ENCODE peak calls at places on chromosome 6, in seven cellular contexts. One of them, this sample, is unnamed.

GRCh38 chr6:89985744-89986493 is 91.7 kb downstream of the GJA10 start:
- DNase-seq in A549: no peak
- DNase-seq in BE2C: peak; percentile 50
- DNase-seq in fibroblast of lung: peak; percentile 96
- DNase-seq in transverse colon: no peak
- DNase-seq in fibroblast of pulmonary artery: peak; percentile 75
- DNase-seq in GM12864: no peak
- DNase-seq in this sample: no peak

GRCh38 chr6:170005680-170006470 is 254.5 kb downstream of the ERMARD start:
- DNase-seq in BE2C: no peak
- DNase-seq in transverse colon: no peak
- DNase-seq in fibroblast of lung: no peak
- DNase-seq in A549: no peak
- DNase-seq in fibroblast of pulmonary artery: no peak
- DNase-seq in GM12864: no peak
- DNase-seq in this sample: no peak

GRCh38 chr6:91669154-91669903 is 1082.5 kb upstream of the MAP3K7 start:
- DNase-seq in GM12864: no peak
- DNase-seq in fibroblast of pulmonary artery: no peak
- DNase-seq in transverse colon: no peak
- DNase-seq in fibroblast of lung: peak; percentile 9
- DNase-seq in BE2C: no peak
- DNase-seq in A549: no peak
- DNase-seq in this sample: no peak

GRCh38 chr6:3612341-3613041 is 139.0 kb downstream of the PXDC1 start:
- DNase-seq in fibroblast of pulmonary artery: peak; percentile 81
- DNase-seq in A549: peak; percentile 88
- DNase-seq in GM12864: no peak
- DNase-seq in BE2C: no peak
- DNase-seq in fibroblast of lung: peak; percentile 62
- DNase-seq in transverse colon: no peak
- DNase-seq in this sample: peak; percentile 97

GRCh38 chr6:144335914-144336313 is 50.8 kb downstream of the UTRN start:
- DNase-seq in GM12864: no peak
- DNase-seq in fibroblast of lung: no peak
- DNase-seq in transverse colon: peak; percentile 55
- DNase-seq in fibroblast of pulmonary artery: no peak
- DNase-seq in A549: no peak
- DNase-seq in BE2C: no peak
- DNase-seq in this sample: peak; percentile 67

GRCh38 chr6:96947055-96947454 is 22.5 kb downstream of the KLHL32 start:
- DNase-seq in fibroblast of pulmonary artery: no peak
- DNase-seq in transverse colon: no peak
- DNase-seq in A549: no peak
- DNase-seq in BE2C: no peak
- DNase-seq in GM12864: peak; percentile 27
- DNase-seq in fibroblast of lung: no peak
- DNase-seq in this sample: no peak

GRCh38 chr6:149965191-149966020 is 1.7 kb downstream of the ULBP1 start:
- DNase-seq in GM12864: no peak
- DNase-seq in A549: no peak
- DNase-seq in BE2C: no peak
- DNase-seq in fibroblast of pulmonary artery: peak; percentile 20
- DNase-seq in fibroblast of lung: peak; percentile 20
- DNase-seq in transverse colon: peak; percentile 17
- DNase-seq in this sample: peak; percentile 20

GRCh38 chr6:39050453-39051112 is 2.0 kb downstream of the GLP1R start:
- DNase-seq in A549: no peak
- DNase-seq in fibroblast of pulmonary artery: no peak
- DNase-seq in GM12864: no peak
- DNase-seq in BE2C: no peak
- DNase-seq in fibroblast of lung: no peak
- DNase-seq in transverse colon: no peak
- DNase-seq in this sample: peak; percentile 33

GRCh38 chr6:42093582-42094329 is 43.4 kb downstream of the TAF8 start:
- DNase-seq in fibroblast of pulmonary artery: no peak
- DNase-seq in fibroblast of lung: no peak
- DNase-seq in GM12864: no peak
- DNase-seq in A549: no peak
- DNase-seq in transverse colon: peak; percentile 50
- DNase-seq in BE2C: no peak
- DNase-seq in this sample: peak; percentile 47

GRCh38 chr6:42095066-42095465 is 44.7 kb downstream of the TAF8 start:
- DNase-seq in BE2C: no peak
- DNase-seq in fibroblast of lung: no peak
- DNase-seq in fibroblast of pulmonary artery: no peak
- DNase-seq in transverse colon: no peak
- DNase-seq in A549: no peak
- DNase-seq in GM12864: no peak
- DNase-seq in this sample: peak; percentile 40

GRCh38 chr6:42091718-42092023 is 41.3 kb downstream of the TAF8 start:
- DNase-seq in GM12864: no peak
- DNase-seq in BE2C: no peak
- DNase-seq in fibroblast of lung: no peak
- DNase-seq in fibroblast of pulmonary artery: no peak
- DNase-seq in A549: no peak
- DNase-seq in transverse colon: no peak
- DNase-seq in this sample: no peak

GRCh38 chr6:42088101-42088591 is 37.8 kb downstream of the TAF8 start:
- DNase-seq in fibroblast of pulmonary artery: peak; percentile 34
- DNase-seq in BE2C: no peak
- DNase-seq in GM12864: no peak
- DNase-seq in fibroblast of lung: peak; percentile 56
- DNase-seq in A549: peak; percentile 66
- DNase-seq in transverse colon: no peak
- DNase-seq in this sample: peak; percentile 75

GRCh38 chr6:42090819-42091717 is 40.7 kb downstream of the TAF8 start:
- DNase-seq in GM12864: no peak
- DNase-seq in A549: no peak
- DNase-seq in BE2C: no peak
- DNase-seq in fibroblast of pulmonary artery: no peak
- DNase-seq in fibroblast of lung: no peak
- DNase-seq in transverse colon: no peak
- DNase-seq in this sample: no peak
- TF ChIP-seq CTCF in GM12864: no peak
- TF ChIP-seq CTCF in A549: no peak
- TF ChIP-seq CTCF in BE2C: no peak
- TF ChIP-seq CTCF in fibroblast of pulmonary artery: no peak
- TF ChIP-seq CTCF in fibroblast of lung: no peak
- TF ChIP-seq CTCF in transverse colon: no peak
- TF ChIP-seq CTCF in this sample: no peak

GRCh38 chr6:4913705-4914411 is 90.0 kb downstream of the RPP40 start:
- DNase-seq in BE2C: no peak
- DNase-seq in GM12864: no peak
- DNase-seq in A549: no peak
- DNase-seq in transverse colon: no peak
- DNase-seq in fibroblast of pulmonary artery: no peak
- DNase-seq in fibroblast of lung: no peak
- DNase-seq in this sample: peak; percentile 51

GRCh38 chr6:4910060-4910746 is 93.6 kb downstream of the RPP40 start:
- DNase-seq in BE2C: no peak
- DNase-seq in A549: no peak
- DNase-seq in fibroblast of pulmonary artery: no peak
- DNase-seq in GM12864: no peak
- DNase-seq in fibroblast of lung: no peak
- DNase-seq in transverse colon: peak; percentile 40
- DNase-seq in this sample: no peak

GRCh38 chr6:4912559-4912958 is 91.3 kb downstream of the RPP40 start:
- DNase-seq in fibroblast of lung: no peak
- DNase-seq in BE2C: no peak
- DNase-seq in A549: no peak
- DNase-seq in GM12864: no peak
- DNase-seq in fibroblast of pulmonary artery: no peak
- DNase-seq in transverse colon: no peak
- DNase-seq in this sample: no peak

GRCh38 chr6:4916954-4917561 is 86.8 kb downstream of the RPP40 start:
- DNase-seq in fibroblast of pulmonary artery: no peak
- DNase-seq in GM12864: no peak
- DNase-seq in transverse colon: no peak
- DNase-seq in BE2C: no peak
- DNase-seq in A549: no peak
- DNase-seq in fibroblast of lung: no peak
- DNase-seq in this sample: no peak

DNA sequence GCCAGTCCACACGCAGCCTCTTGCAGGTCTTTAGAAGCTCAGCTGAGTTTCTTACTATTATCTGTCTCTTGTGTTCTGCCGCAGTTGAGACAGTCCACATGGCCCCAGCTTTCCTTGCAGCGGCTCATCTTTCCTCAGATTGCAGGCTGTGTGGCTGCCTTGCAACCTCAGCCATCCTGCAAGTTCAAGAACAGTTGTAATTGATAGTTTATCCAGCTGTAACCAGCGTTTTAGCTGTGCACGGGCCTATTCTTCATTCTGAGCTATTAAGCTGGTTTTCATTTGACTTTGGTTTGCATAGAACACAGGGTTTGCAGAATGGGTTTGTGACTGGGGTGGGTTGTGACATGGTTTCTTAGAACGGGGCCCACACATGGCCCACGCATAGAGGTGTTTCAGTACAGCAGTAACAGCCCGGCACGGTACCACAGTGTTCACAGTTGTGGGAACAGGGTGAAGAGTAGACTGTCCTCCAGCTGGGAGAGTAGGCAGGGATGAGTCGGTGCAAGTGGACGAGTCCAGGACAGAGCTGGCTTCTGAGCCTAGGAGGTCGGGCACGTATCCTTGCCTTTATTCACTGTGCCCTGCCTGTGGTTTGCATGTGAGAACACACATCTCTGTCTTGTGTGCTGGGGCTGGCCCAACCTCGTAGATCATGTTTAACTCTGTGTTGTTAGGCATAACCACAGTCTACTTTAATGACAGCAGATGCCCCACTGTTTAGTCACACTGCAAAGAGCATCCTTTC is 89.3 kb downstream of the RPP40 start:
- DNase-seq in BE2C: no peak
- DNase-seq in GM12864: no peak
- DNase-seq in fibroblast of lung: peak; percentile 51
- DNase-seq in transverse colon: no peak
- DNase-seq in A549: no peak
- DNase-seq in fibroblast of pulmonary artery: no peak
- DNase-seq in this sample: peak; percentile 37
- H3K4me3 ChIP-seq in BE2C: no peak overlapping the region
- H3K4me3 ChIP-seq in GM12864: no peak overlapping the region
- H3K4me3 ChIP-seq in fibroblast of lung: no peak overlapping the region
- H3K4me3 ChIP-seq in transverse colon: no peak overlapping the region
- H3K4me3 ChIP-seq in A549: no peak overlapping the region
- H3K4me3 ChIP-seq in fibroblast of pulmonary artery: no peak overlapping the region
- H3K4me3 ChIP-seq in this sample: no peak overlapping the region

GRCh38 chr6:43076093-43076927 is at the start of gene PTK7:
- DNase-seq in fibroblast of lung: peak; percentile 71
- DNase-seq in GM12864: no peak
- DNase-seq in A549: peak; percentile 28
- DNase-seq in BE2C: peak; percentile 91
- DNase-seq in fibroblast of pulmonary artery: peak; percentile 59
- DNase-seq in transverse colon: no peak
- DNase-seq in this sample: peak; percentile 56

GRCh38 chr6:43075791-43076092 is 372 bp upstream of the PTK7 start:
- DNase-seq in fibroblast of lung: no peak
- DNase-seq in fibroblast of pulmonary artery: no peak
- DNase-seq in GM12864: no peak
- DNase-seq in BE2C: no peak
- DNase-seq in transverse colon: no peak
- DNase-seq in A549: no peak
- DNase-seq in this sample: no peak

GRCh38 chr6:43076928-43077809 is 1.1 kb downstream of the PTK7 start:
- DNase-seq in A549: no peak
- DNase-seq in fibroblast of lung: peak; percentile 25
- DNase-seq in BE2C: peak; percentile 77
- DNase-seq in transverse colon: no peak
- DNase-seq in fibroblast of pulmonary artery: peak; percentile 44
- DNase-seq in GM12864: no peak
- DNase-seq in this sample: peak; percentile 67

GRCh38 chr6:43077981-43078411 is 1.9 kb downstream of the PTK7 start:
- DNase-seq in fibroblast of pulmonary artery: peak; percentile 41
- DNase-seq in BE2C: no peak
- DNase-seq in transverse colon: no peak
- DNase-seq in GM12864: no peak
- DNase-seq in fibroblast of lung: peak; percentile 49
- DNase-seq in A549: no peak
- DNase-seq in this sample: no peak

GRCh38 chr6:43074847-43075741 is 1.0 kb upstream of the PTK7 start:
- DNase-seq in fibroblast of lung: peak; percentile 88
- DNase-seq in A549: no peak
- DNase-seq in fibroblast of pulmonary artery: peak; percentile 88
- DNase-seq in BE2C: no peak
- DNase-seq in transverse colon: no peak
- DNase-seq in GM12864: no peak
- DNase-seq in this sample: no peak
- TF ChIP-seq CTCF in fibroblast of lung: no peak
- TF ChIP-seq CTCF in A549: no peak
- TF ChIP-seq CTCF in fibroblast of pulmonary artery: no peak
- TF ChIP-seq CTCF in BE2C: no peak
- TF ChIP-seq CTCF in transverse colon: no peak
- TF ChIP-seq CTCF in GM12864: no peak
- TF ChIP-seq CTCF in this sample: no peak

GRCh38 chr6:112225691-112226090 is 28.7 kb downstream of the LAMA4 start:
- DNase-seq in A549: no peak
- DNase-seq in fibroblast of lung: peak; percentile 53
- DNase-seq in GM12864: no peak
- DNase-seq in BE2C: no peak
- DNase-seq in transverse colon: no peak
- DNase-seq in fibroblast of pulmonary artery: peak; percentile 56
- DNase-seq in this sample: no peak

GRCh38 chr6:112224088-112224487 is 30.3 kb downstream of the LAMA4 start:
- DNase-seq in BE2C: no peak
- DNase-seq in transverse colon: no peak
- DNase-seq in A549: no peak
- DNase-seq in fibroblast of lung: no peak
- DNase-seq in GM12864: no peak
- DNase-seq in fibroblast of pulmonary artery: no peak
- DNase-seq in this sample: no peak

GRCh38 chr6:112221561-112221960 is 32.8 kb downstream of the LAMA4 start:
- DNase-seq in transverse colon: no peak
- DNase-seq in fibroblast of lung: no peak
- DNase-seq in fibroblast of pulmonary artery: no peak
- DNase-seq in BE2C: no peak
- DNase-seq in A549: no peak
- DNase-seq in GM12864: no peak
- DNase-seq in this sample: no peak

GRCh38 chr6:112223070-112223861 is 31.1 kb downstream of the LAMA4 start:
- DNase-seq in fibroblast of lung: peak; percentile 97
- DNase-seq in A549: no peak
- DNase-seq in GM12864: no peak
- DNase-seq in transverse colon: no peak
- DNase-seq in fibroblast of pulmonary artery: peak; percentile 90
- DNase-seq in BE2C: no peak
- DNase-seq in this sample: no peak

DNA sequence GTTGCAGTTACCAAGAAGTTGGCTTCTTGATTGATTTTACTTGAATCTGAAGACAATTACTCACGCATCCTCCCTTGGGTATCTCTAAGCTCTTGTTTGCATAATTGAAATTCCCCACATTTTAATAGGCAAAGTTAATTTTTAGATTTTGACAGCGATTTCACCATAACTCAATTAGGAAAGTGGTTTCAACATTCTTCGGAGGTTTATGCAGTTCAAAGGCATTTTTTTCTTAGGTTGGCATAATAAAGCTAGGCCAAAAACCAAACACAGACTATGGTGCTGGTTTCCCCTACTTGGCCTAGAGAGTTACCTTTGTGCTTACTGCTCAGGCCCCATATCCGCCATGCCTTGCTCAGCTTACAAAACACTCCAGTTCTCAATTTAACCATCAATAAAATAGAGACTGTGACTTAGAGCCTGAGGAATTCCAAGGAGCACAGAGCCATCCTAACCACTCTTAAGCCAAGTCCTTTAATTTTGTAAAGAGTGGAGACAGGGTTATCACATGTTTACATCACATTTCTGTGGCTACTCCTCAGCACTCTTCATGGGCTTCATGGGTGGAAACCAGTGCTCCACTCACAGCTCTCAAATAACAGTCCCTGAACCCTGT is 32.1 kb downstream of the LAMA4 start:
- DNase-seq in fibroblast of lung: peak; percentile 83
- DNase-seq in transverse colon: no peak
- DNase-seq in A549: no peak
- DNase-seq in fibroblast of pulmonary artery: peak; percentile 60
- DNase-seq in GM12864: no peak
- DNase-seq in BE2C: no peak
- DNase-seq in this sample: no peak
- H3K4me3 ChIP-seq in fibroblast of lung: peak overlapping the region; percentile 6
- H3K4me3 ChIP-seq in transverse colon: no peak overlapping the region
- H3K4me3 ChIP-seq in A549: no peak overlapping the region
- H3K4me3 ChIP-seq in fibroblast of pulmonary artery: no peak overlapping the region
- H3K4me3 ChIP-seq in GM12864: no peak overlapping the region
- H3K4me3 ChIP-seq in BE2C: no peak overlapping the region
- H3K4me3 ChIP-seq in this sample: no peak overlapping the region